ENCODE peak calls at places on chromosomes 5 and 9, in nine cellular contexts. J is colonic mucosa, B is HL-60, M is GM06990, X is keratinocyte, I is endodermal cell, Z is neural progenitor cell, C is psoas muscle, D is cardiac muscle cell. Q is an unnamed sample.

GRCh38 chr9:5441043-5441442 is 3.3 kb upstream of the PLGRKT start:
- DNase-seq in J (no peak), B (no peak), M (no peak), X (no peak), I (no peak), Z (no peak), C (no peak), D (no peak), Q (peak)

GRCh38 chr9:4280605-4281004 is 19.3 kb downstream of the GLIS3 start:
- DNase-seq in J (no peak), B (no peak), M (no peak), X (no peak), I (no peak), Z (no peak), C (no peak), D (no peak), Q (no peak)

GRCh38 chr9:32584784-32585183 is 11.8 kb upstream of the NDUFB6 start:
- DNase-seq in J (no peak), B (no peak), M (no peak), X (no peak), I (no peak), Z (no peak), C (no peak), D (no peak), Q (no peak)

GRCh38 chr5:144206136-144206535 is 35.5 kb downstream of the KCTD16 start:
- DNase-seq in J (no peak), B (no peak), M (no peak), X (no peak), I (no peak), Z (no peak), C (no peak), D (no peak), Q (peak)

GRCh38 chr9:97981828-97982164 is 1.3 kb upstream of the ANP32B start:
- DNase-seq in J (no peak), B (no peak), M (no peak), X (no peak), I (no peak), Z (no peak), C (no peak), D (no peak), Q (peak)

GRCh38 chr5:141875022-141875740 is 3.0 kb downstream of the PCDH1 start:
- DNase-seq in J (no peak), B (no peak), M (no peak), X (no peak), I (peak), Z (peak), C (no peak), D (no peak), Q (no peak)

GRCh38 chr5:132414634-132415377 is 45.3 kb downstream of the SLC22A5 start:
- DNase-seq in J (no peak), B (no peak), M (peak), X (no peak), I (no peak), Z (no peak), C (no peak), D (no peak), Q (peak)

GRCh38 chr5:177364159-177364962 is 6.6 kb downstream of the RGS14 start:
- DNase-seq in J (no peak), B (no peak), M (peak), X (no peak), I (peak), Z (no peak), C (peak), D (no peak), Q (peak)

GRCh38 chr9:131815971-131816873 is 76.3 kb upstream of the RAPGEF1 start:
- DNase-seq in J (no peak), B (peak), M (no peak), X (no peak), I (no peak), Z (no peak), C (no peak), D (no peak), Q (peak)

GRCh38 chr5:130034872-130035271 is 130.6 kb downstream of the CHSY3 start:
- DNase-seq in J (no peak), B (no peak), M (no peak), X (no peak), I (no peak), Z (no peak), C (no peak), D (no peak), Q (peak)

GRCh38 chr9:68507098-68507795 is 33.4 kb downstream of the TMEM252 start:
- DNase-seq in J (no peak), B (no peak), M (no peak), X (no peak), I (no peak), Z (peak), C (no peak), D (peak), Q (peak)

GRCh38 chr5:17803976-17804375 is 169.7 kb downstream of the TAF11L14 start:
- DNase-seq in J (no peak), B (no peak), M (no peak), X (no peak), I (no peak), Z (no peak), C (no peak), D (no peak), Q (no peak)

GRCh38 chr5:138068742-138069375 is 15.0 kb upstream of the WNT8A start:
- DNase-seq in J (peak), B (peak), M (peak), X (peak), I (peak), Z (peak), C (peak), D (peak), Q (peak)

GRCh38 chr9:469672-470040 is 255.0 kb downstream of the DOCK8 start:
- DNase-seq in J (peak), B (peak), M (no peak), X (no peak), I (no peak), Z (no peak), C (peak), D (no peak), Q (no peak)

GRCh38 chr9:126708178-126708577 is 94.5 kb downstream of the LMX1B start:
- DNase-seq in J (no peak), B (no peak), M (no peak), X (no peak), I (no peak), Z (no peak), C (no peak), D (no peak), Q (no peak)

GRCh38 chr5:68248896-68249295 is 33.3 kb downstream of the PIK3R1 start:
- DNase-seq in J (no peak), B (no peak), M (no peak), X (no peak), I (no peak), Z (no peak), C (no peak), D (no peak), Q (no peak)

GRCh38 chr5:136686192-136686872 is 321.0 kb upstream of the TRPC7 start:
- DNase-seq in J (no peak), B (no peak), M (no peak), X (no peak), I (peak), Z (peak), C (no peak), D (peak), Q (peak)

DNA sequence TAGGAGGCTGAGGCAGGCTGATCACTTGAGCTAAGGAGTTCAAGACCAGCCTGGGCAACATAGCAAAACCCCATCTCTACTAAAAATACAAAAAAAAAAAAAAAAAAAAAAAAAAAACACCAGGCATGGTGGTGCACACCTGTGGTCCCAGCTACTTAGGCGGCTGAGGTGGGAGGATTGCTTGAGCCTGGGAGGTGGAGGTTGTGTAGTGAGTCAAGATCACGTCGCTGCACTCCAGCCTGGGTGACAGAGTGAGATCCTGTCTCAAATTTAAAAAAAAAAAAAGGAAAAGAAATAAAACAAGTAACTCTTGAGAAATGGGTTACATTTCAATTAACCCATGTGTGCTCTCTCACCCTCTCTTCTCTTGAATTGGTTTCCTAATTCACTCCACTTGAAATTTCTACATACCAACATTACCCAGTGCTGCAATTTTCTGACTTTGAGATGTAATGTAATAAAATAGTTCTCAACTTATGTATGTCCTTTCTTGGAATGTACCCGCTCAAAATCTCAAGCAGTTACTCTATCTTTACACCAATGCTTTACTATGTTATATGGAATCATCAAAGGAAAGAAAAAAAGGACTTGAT is 35.8 kb downstream of the TMEM245 start:
- DNase-seq in J (no peak), B (no peak), M (no peak), X (no peak), I (no peak), Z (no peak), C (no peak), D (no peak), Q (no peak)
- TF ChIP-seq CTCF in J (no peak), B (no peak), M (no peak), X (no peak), I (no peak), Z (no peak), C (no peak), D (no peak), Q (no peak)

GRCh38 chr9:122464633-122465567 is 12.8 kb downstream of the OR1J1 start:
- DNase-seq in J (peak), B (peak), M (peak), X (peak), I (peak), Z (peak), C (peak), D (peak), Q (peak)
- H3K4me3 ChIP-seq in J (peak), B (peak), M (peak), X (peak), I (no peak), Z (no peak), C (peak), D (no peak), Q (peak)

GRCh38 chr5:74040065-74040551 is 414.1 kb downstream of the ARHGEF28 start:
- DNase-seq in J (no peak), B (no peak), M (no peak), X (no peak), I (no peak), Z (no peak), C (no peak), D (no peak), Q (peak)
- TF ChIP-seq CTCF in J (no peak), B (no peak), M (no peak), X (no peak), I (no peak), Z (no peak), C (no peak), D (no peak), Q (no peak)

GRCh38 chr9:13281356-13282016 is 2.0 kb upstream of the MPDZ start:
- DNase-seq in J (no peak), B (no peak), M (no peak), X (no peak), I (no peak), Z (no peak), C (no peak), D (peak), Q (no peak)
- H3K4me3 ChIP-seq in J (no peak), B (no peak), M (no peak), X (no peak), I (no peak), Z (no peak), C (no peak), D (no peak), Q (no peak)

GRCh38 chr9:116589392-116590354 is 97.4 kb upstream of the TRIM32 start:
- DNase-seq in J (peak), B (peak), M (peak), X (peak), I (peak), Z (peak), C (no peak), D (no peak), Q (peak)
- TF ChIP-seq CTCF in J (peak), B (peak), M (peak), X (peak), I (peak), Z (peak), C (peak), D (peak), Q (peak)

GRCh38 chr5:181186902-181187499 is 18.0 kb downstream of the TRIM7 start:
- DNase-seq in J (no peak), B (no peak), M (no peak), X (no peak), I (no peak), Z (no peak), C (no peak), D (no peak), Q (peak)
- H3K4me3 ChIP-seq in J (no peak), B (no peak), M (peak), X (no peak), I (peak), Z (peak), C (peak), D (peak), Q (peak)

Q was measured in fibroblast of mammary gland.